ENCODE peak calls at places on chromosomes 3 and 15, in four cellular contexts. N is fibroblast of lung, Q is A673, M is lower lobe of right lung. G is an unnamed sample.

GRCh38 chr15:36468746-36469145 is 110.7 kb upstream of the CDIN1 start:
- DNase-seq in N (peak; percentile 97), M (peak; percentile 50), Q (no peak), G (peak; percentile 49)

GRCh38 chr15:27776501-27776900 is 322.6 kb downstream of the OCA2 start:
- DNase-seq in N (no peak), M (no peak), Q (no peak), G (no peak)

GRCh38 chr3:22779737-22780136 is 423.4 kb upstream of the UBE2E2 start:
- DNase-seq in M (no peak), N (no peak), Q (no peak), G (peak; percentile 9)

GRCh38 chr3:42668403-42668740 is 14.9 kb downstream of the ZBTB47 start:
- DNase-seq in M (no peak), N (no peak), Q (no peak), G (no peak)

GRCh38 chr3:128112406-128112968 is 11.1 kb downstream of the RUVBL1 start:
- DNase-seq in Q (peak; percentile 49), N (peak; percentile 89), M (no peak), G (peak; percentile 80)

GRCh38 chr3:128095222-128095703 is 28.3 kb downstream of the RUVBL1 start:
- DNase-seq in M (peak; percentile 84), Q (peak; percentile 59), N (peak; percentile 88), G (peak; percentile 88)

GRCh38 chr15:73794501-73795133 is 41.5 kb upstream of the INSYN1 start:
- DNase-seq in M (no peak), N (peak; percentile 50), Q (peak; percentile 26), G (no peak)

GRCh38 chr15:74200871-74201419 is 1.6 kb downstream of the STRA6 start:
- DNase-seq in N (peak; percentile 54), M (no peak), Q (no peak), G (no peak)

GRCh38 chr15:42385206-42385979 is 26.1 kb downstream of the CAPN3 start:
- DNase-seq in Q (peak; percentile 67), M (no peak), N (peak; percentile 23), G (peak; percentile 42)

DNA sequence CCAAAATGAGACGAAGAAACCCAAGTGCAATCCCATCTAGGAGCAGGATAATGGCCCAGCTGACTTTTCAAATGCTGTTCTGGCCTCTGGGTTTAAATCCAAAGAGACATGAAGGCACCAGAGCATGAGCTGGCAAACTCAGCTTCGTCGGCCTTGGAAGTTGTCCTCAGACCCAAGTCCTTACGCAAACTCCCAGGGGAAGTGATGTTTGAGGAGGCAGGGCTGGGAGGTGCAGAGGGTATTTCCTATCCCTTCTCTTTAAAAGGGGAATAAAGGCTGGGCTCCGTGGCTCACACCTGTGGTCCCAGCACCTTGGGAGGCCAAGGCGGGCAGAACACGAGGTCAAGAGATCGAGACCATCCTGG is 68.9 kb upstream of the HERC1 start:
- DNase-seq in Q (peak; percentile 19), N (no peak), M (no peak), G (no peak)
- H3K27ac ChIP-seq in Q (no peak overlapping the region), N (no peak overlapping the region), M (no peak overlapping the region), G (no peak overlapping the region)

DNA sequence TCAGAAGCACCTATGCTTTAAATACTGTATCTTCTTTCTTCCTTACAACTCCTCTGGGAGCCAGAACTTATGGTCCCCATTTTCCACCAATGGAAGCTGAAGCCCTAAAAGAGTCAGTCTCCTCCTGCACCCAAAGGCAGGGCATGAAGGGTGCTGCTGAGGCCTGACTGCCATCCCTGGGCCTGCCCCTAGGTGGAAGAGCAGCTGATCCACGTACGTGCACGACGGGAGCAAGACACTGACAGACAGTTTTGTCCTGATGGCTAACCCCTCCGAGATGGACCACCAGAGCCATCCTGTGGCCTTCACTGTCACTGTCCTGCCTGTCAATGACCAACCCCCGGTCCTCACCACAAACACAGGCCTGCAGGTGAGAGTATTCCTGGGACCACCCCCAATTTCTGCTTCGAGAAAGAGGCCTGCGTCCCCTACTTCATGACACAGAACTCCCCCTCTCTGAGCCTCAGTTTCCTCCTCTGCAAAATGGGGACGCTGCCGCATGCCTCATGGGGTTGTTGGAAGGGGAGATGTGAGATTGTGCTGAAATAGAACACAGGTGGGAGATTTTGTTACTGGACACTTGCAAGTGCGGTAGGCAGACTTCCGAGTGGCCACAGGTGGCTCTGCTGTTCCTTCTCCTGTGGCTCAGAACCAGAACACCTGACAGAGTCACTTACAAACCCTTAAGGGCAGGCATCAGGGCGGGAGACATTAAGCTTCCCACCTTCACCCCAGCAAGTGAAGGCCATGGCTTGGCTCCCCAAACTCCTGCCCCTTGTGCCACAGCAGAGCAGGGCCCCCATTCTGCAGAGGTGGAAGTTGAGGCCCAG is 175.4 kb downstream of the TBC1D2B start:
- DNase-seq in Q (no peak), M (peak; percentile 23), N (no peak), G (no peak)
- TF ChIP-seq CTCF in Q (no peak), M (no peak), N (peak; percentile 2), G (no peak)

GRCh38 chr3:4813855-4814254 is 165.4 kb upstream of the BHLHE40 start:
- DNase-seq in N (peak; percentile 56), Q (no peak), M (no peak), G (no peak)

GRCh38 chr3:4814302-4814903 is 164.8 kb upstream of the BHLHE40 start:
- DNase-seq in M (peak; percentile 60), Q (peak; percentile 48), N (peak; percentile 64), G (no peak)

GRCh38 chr3:4816306-4816705 is 162.9 kb upstream of the BHLHE40 start:
- DNase-seq in M (no peak), N (no peak), Q (no peak), G (no peak)

GRCh38 chr3:4816718-4817117 is 162.5 kb upstream of the BHLHE40 start:
- DNase-seq in Q (no peak), N (no peak), M (no peak), G (no peak)

DNA sequence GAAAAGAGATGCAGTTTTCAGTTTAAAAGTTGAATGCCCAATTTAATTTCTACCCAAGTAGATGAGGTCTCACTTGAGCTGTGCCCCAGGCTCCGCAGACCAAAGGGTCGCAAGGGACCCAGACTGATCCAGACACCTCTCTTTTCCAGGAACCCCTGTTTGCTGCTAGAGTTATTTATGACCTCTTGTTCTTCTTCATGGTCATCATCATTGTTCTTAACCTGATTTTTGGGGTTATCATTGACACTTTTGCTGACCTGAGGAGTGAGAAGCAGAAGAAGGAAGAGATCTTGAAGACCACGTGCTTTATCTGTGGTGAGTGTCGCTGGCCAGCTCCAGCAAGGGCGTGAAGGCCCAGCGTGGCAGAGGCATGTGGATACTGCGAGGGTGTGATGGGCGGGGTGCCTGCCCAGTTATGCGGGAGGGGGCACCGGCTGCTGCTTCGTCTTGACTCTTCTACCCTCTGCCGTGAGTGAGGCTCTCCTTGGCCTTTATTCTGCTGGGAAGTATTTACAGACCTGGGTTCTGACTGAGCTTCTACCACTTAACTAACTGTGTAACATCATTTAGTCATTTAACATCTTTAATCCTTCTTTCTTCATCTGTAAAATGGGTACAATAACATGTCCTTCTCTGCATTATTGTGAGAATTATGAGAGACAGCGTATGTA is 164.2 kb upstream of the BHLHE40 start:
- DNase-seq in Q (no peak), M (no peak), N (no peak), G (no peak)
- H3K27ac ChIP-seq in Q (no peak overlapping the region), M (peak overlapping the region; percentile 36), N (no peak overlapping the region), G (no peak overlapping the region)

GRCh38 chr3:88618121-88618645 is 468.4 kb downstream of the C3orf38 start:
- DNase-seq in Q (peak; percentile 50), M (no peak), N (no peak), G (no peak)

GRCh38 chr3:88626426-88627120 is 476.8 kb downstream of the C3orf38 start:
- DNase-seq in Q (no peak), N (no peak), M (no peak), G (no peak)

GRCh38 chr3:88628901-88629300 is 478.5 kb upstream of the EPHA3 start:
- DNase-seq in Q (no peak), N (no peak), M (no peak), G (no peak)

DNA sequence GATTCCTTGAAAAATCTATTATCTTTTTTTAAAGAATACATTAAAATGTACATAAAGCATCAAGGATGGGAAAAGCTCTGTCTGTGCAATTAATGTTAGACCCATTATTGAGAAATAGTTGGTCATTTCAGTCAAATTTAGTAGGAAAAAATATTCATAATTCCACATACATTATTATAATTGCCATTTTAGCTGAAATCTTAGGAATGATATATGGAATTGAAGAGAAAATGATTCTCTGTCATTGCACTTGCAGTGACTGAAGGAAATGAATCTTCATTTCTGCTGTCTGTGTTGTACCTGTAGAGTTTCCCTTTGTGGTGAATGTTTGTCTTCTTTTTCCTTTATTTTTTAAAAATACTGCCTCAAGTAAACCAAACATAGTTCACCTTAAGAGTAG is 473.9 kb downstream of the C3orf38 start:
- DNase-seq in M (no peak), N (no peak), Q (no peak), G (no peak)
- TF ChIP-seq CTCF in M (no peak), N (no peak), Q (no peak), G (no peak)

GRCh38 chr3:149576071-149576564 is 81.7 kb downstream of the WWTR1 start:
- DNase-seq in M (no peak), N (peak; percentile 99), Q (peak; percentile 97), G (peak; percentile 83)
- H3K27ac ChIP-seq in M (peak overlapping the region; percentile 72), N (peak overlapping the region; percentile 100), Q (peak overlapping the region; percentile 96), G (peak overlapping the region; percentile 96)

GRCh38 chr3:16150285-16150684 is 24.2 kb upstream of the GALNT15 start:
- DNase-seq in Q (no peak), N (no peak), M (no peak), G (no peak)
- TF ChIP-seq CTCF in Q (no peak), N (no peak), M (no peak), G (no peak)

DNA sequence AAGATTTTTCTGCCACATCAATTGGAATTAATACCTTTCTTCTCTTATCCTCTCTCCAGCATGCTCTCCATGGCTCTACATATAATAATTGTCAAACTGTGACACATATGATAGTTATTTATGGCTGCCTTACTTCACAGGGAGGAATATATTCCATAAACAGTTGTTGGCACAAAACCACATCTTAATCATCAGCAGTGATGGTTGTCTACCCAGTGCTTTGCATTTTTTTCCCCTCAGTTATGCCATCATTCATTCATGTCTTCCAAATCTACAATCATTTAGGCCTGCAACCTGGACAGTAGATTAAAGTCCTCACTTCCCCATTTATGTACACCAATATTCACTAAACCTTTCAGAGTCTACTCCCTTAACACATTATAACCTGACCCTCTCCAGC is 107.7 kb downstream of the THRB start:
- DNase-seq in N (peak; percentile 21), Q (no peak), M (no peak), G (no peak)
- H3K27ac ChIP-seq in N (no peak overlapping the region), Q (no peak overlapping the region), M (no peak overlapping the region), G (no peak overlapping the region)

GRCh38 chr15:55168350-55168974 is 28.3 kb downstream of the RSL24D1 start:
- DNase-seq in M (no peak), N (peak; percentile 50), Q (peak; percentile 78), G (peak; percentile 69)
- TF ChIP-seq CTCF in M (peak; percentile 69), N (peak; percentile 93), Q (peak; percentile 89), G (peak; percentile 91)

G was measured in RWPE1.